ENCODE peak calls at places on chromosome 20, in six cellular contexts. V is left ventricle myocardium inferior, K is HepG2, H is body of pancreas, A is astrocyte, D is heart left ventricle. S is an unnamed sample.

GRCh38 chr20:2707353-2708072 is 14.9 kb downstream of the EBF4 start:
- DNase-seq in V (no peak), K (no peak), H (no peak), A (no peak), D (no peak), S (no peak)

GRCh38 chr20:7383218-7383617 is 557.0 kb downstream of the HAO1 start:
- DNase-seq in V (no peak), K (no peak), H (no peak), A (peak; percentile 25), D (no peak), S (no peak)

GRCh38 chr20:23010096-23010495 is 25.0 kb upstream of the SSTR4 start:
- DNase-seq in V (no peak), K (no peak), H (no peak), A (no peak), D (no peak), S (no peak)

GRCh38 chr20:44990425-44990824 is 24.1 kb downstream of the STK4 start:
- DNase-seq in V (no peak), K (no peak), H (no peak), A (no peak), D (no peak), S (no peak)

GRCh38 chr20:41599699-41600104 is 18.5 kb downstream of the CHD6 start:
- DNase-seq in V (no peak), K (no peak), H (no peak), A (no peak), D (no peak), S (no peak)

GRCh38 chr20:9508240-9508661 is 6.1 kb upstream of the LAMP5 start:
- DNase-seq in V (no peak), K (no peak), H (no peak), A (no peak), D (no peak), S (no peak)

GRCh38 chr20:34022154-34022842 is 28.6 kb downstream of the RALY start:
- DNase-seq in V (no peak), K (peak; percentile 72), H (no peak), A (no peak), D (no peak), S (no peak)

GRCh38 chr20:23659989-23660837 is 22.5 kb upstream of the CST3 start:
- DNase-seq in V (no peak), K (peak; percentile 73), H (no peak), A (no peak), D (peak; percentile 62), S (no peak)

GRCh38 chr20:4064118-4064962 is 49.0 kb upstream of the RNF24 start:
- DNase-seq in V (peak; percentile 94), K (no peak), H (peak; percentile 91), A (peak; percentile 86), D (peak; percentile 95), S (peak; percentile 88)

GRCh38 chr20:59002388-59002787 is 4.7 kb downstream of the CTSZ start:
- DNase-seq in V (no peak), K (no peak), H (no peak), A (no peak), D (peak; percentile 20), S (no peak)

GRCh38 chr20:48921883-48922867 is 664 bp downstream of the ARFGEF2 start:
- DNase-seq in V (peak; percentile 53), K (peak; percentile 67), H (peak; percentile 64), A (peak; percentile 26), D (peak; percentile 70), S (peak; percentile 78)

GRCh38 chr20:51529027-51529749 is 13.3 kb downstream of the NFATC2 start:
- DNase-seq in V (no peak), K (no peak), H (no peak), A (peak; percentile 48), D (no peak), S (no peak)

GRCh38 chr20:50569864-50570836 is 60.0 kb downstream of the PTPN1 start:
- DNase-seq in V (no peak), K (peak; percentile 33), H (no peak), A (peak; percentile 39), D (no peak), S (no peak)

GRCh38 chr20:37711001-37711400 is 17.2 kb downstream of the CTNNBL1 start:
- DNase-seq in V (no peak), K (no peak), H (no peak), A (no peak), D (no peak), S (no peak)

GRCh38 chr20:22921595-22922421 is 113.3 kb upstream of the SSTR4 start:
- DNase-seq in V (no peak), K (no peak), H (no peak), A (peak; percentile 54), D (no peak), S (no peak)

GRCh38 chr20:50701055-50701963 is 10.0 kb upstream of the RIPOR3 start:
- DNase-seq in V (no peak), K (peak; percentile 67), H (no peak), A (no peak), D (no peak), S (no peak)

GRCh38 chr20:7579888-7580287 is 360.4 kb downstream of the HAO1 start:
- DNase-seq in V (no peak), K (no peak), H (no peak), A (no peak), D (no peak), S (no peak)

GRCh38 chr20:49484180-49485140 is 2.0 kb upstream of the KCNB1 start:
- DNase-seq in V (peak; percentile 78), K (peak; percentile 68), H (peak; percentile 80), A (peak; percentile 46), D (peak; percentile 85), S (peak; percentile 79)

GRCh38 chr20:13105864-13106457 is 97.2 kb downstream of the SPTLC3 start:
- DNase-seq in V (no peak), K (peak; percentile 62), H (no peak), A (peak; percentile 6), D (no peak), S (no peak)

GRCh38 chr20:57662028-57662312 is 41.7 kb upstream of the ZBP1 start:
- DNase-seq in V (peak; percentile 1), K (no peak), H (no peak), A (no peak), D (peak; percentile 1), S (peak; percentile 10)

GRCh38 chr20:62525014-62525413 is 49.2 kb upstream of the GATA5 start:
- DNase-seq in V (no peak), K (no peak), H (no peak), A (no peak), D (no peak), S (no peak)

GRCh38 chr20:62434098-62434497 is 6.8 kb upstream of the RBBP8NL start:
- DNase-seq in V (peak; percentile 36), K (no peak), H (no peak), A (no peak), D (peak; percentile 54), S (no peak)

GRCh38 chr20:4099905-4100675 is 84.7 kb upstream of the RNF24 start:
- DNase-seq in V (no peak), K (no peak), H (no peak), A (no peak), D (no peak), S (no peak)

GRCh38 chr20:3740600-3741301 is 8.3 kb downstream of the HSPA12B start:
- DNase-seq in V (no peak), K (no peak), H (no peak), A (no peak), D (no peak), S (no peak)

GRCh38 chr20:50192364-50193168 is 1.9 kb downstream of the CEBPB start:
- DNase-seq in V (peak; percentile 85), K (peak; percentile 92), H (peak; percentile 92), A (peak; percentile 85), D (peak; percentile 90), S (peak; percentile 89)

GRCh38 chr20:39876974-39877615 is 811.9 kb downstream of the MAFB start:
- DNase-seq in V (no peak), K (no peak), H (peak; percentile 25), A (peak; percentile 47), D (no peak), S (no peak)

GRCh38 chr20:39875493-39876110 is 813.4 kb downstream of the MAFB start:
- DNase-seq in V (no peak), K (no peak), H (no peak), A (no peak), D (no peak), S (no peak)

GRCh38 chr20:39871013-39871412 is 818.0 kb downstream of the MAFB start:
- DNase-seq in V (no peak), K (no peak), H (no peak), A (no peak), D (no peak), S (no peak)

GRCh38 chr20:39873286-39873685 is 815.8 kb downstream of the MAFB start:
- DNase-seq in V (no peak), K (no peak), H (no peak), A (no peak), D (no peak), S (no peak)

DNA sequence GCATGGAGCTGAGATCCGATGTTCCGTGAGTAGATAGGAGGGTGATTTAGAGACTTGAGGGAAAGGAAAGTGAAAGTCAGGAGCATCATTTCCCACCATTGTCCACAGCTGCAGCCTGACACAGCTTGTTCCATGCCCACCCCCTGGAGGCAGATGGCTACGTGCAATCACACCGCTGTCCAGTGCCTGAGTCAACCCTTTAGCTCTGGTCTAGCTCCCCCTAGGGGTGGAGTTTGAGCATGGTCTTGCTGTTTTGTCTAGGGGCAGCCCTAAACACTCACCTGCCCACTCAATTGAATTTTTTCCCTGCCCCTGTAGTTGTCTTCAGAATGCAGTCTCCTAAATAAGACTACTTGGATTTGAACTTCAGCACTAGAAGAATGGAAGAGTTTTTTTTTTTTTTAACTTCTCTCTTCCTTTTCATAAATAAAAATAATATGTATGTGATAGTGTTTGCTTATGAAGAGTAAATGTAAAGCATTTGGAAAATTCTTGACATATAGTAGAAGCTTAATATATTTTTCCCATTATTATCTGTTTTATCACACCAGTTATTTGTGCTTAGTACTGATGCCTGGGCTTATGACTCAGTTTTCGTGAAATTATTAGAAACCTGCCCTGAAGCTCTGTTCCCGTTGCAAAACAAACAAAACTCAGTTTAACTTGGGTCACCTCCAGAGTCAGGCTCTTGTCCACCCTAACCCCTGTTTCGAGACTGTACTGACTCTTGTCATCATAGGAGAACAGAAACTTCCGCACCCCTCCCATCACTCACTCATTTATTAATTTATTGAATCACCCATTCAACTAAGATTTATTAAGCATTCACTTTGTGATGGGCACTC is 814.8 kb downstream of the MAFB start:
- DNase-seq in V (peak; percentile 58), K (peak; percentile 55), H (peak; percentile 63), A (peak; percentile 68), D (peak; percentile 79), S (peak; percentile 59)
- TF ChIP-seq CTCF in V (peak; percentile 83), K (peak; percentile 61), H (peak; percentile 63), A (peak; percentile 79), D (peak; percentile 85), S (peak; percentile 81)

GRCh38 chr20:19003759-19004336 is 190.3 kb downstream of the SCP2D1 start:
- DNase-seq in V (no peak), K (no peak), H (no peak), A (no peak), D (no peak), S (no peak)
- H3K27me3 ChIP-seq in V (peaks cover 3% of the 10 kb centered on the region), K (no peaks in the 10 kb centered on the region), H (no peaks in the 10 kb centered on the region), A (no peaks in the 10 kb centered on the region), D (no peaks in the 10 kb centered on the region), S (no peaks in the 10 kb centered on the region)

GRCh38 chr20:47256665-47257236 is 99.7 kb downstream of the ZMYND8 start:
- DNase-seq in V (no peak), K (no peak), H (no peak), A (peak; percentile 70), D (no peak), S (no peak)
- H3K4me3 ChIP-seq in V (no peak overlapping the region), K (no peak overlapping the region), H (no peak overlapping the region), A (no peak overlapping the region), D (no peak overlapping the region), S (no peak overlapping the region)

DNA sequence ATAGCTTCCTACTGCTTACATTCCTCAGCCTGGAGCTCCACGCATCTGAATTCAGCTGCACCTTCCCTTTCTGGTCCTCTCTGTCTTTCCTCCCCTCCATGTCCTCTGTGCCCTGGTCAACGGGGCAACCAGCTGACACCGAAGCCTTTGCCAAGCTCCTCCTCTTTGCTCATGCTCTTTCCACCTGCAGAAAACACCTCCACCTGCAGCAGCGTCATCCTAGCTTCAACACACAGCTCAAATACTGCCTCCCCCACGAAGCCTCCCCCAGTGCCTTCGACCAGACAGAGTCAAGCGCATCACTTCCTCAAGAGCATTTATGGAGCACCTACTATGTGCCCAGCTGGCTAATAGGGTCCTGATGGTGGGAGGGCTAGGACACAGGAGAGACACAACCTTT is 9.2 kb downstream of the CDH22 start:
- DNase-seq in V (no peak), K (no peak), H (peak; percentile 34), A (no peak), D (no peak), S (no peak)
- TF ChIP-seq CTCF in V (no peak), K (no peak), H (no peak), A (no peak), D (no peak), S (no peak)